ENCODE peak calls at places on chromosomes 4 and X, in nine cellular contexts. One of them, this sample, is unnamed.

GRCh38 chrX:40299028-40299479 is 201.3 kb upstream of the BCOR start:
- DNase-seq in GM12891: no peak
- DNase-seq in activated naive CD4-positive, alpha-beta T cell: no peak
- DNase-seq in H9: peak
- DNase-seq in stimulated activated CD4-positive, alpha-beta T cell treated with anti-CD3 and anti-CD28 coated beads, TNF-alpha, amount 100 ng/mL, for 48 hours: no peak
- DNase-seq in mesothelial cell of epicardium: no peak
- DNase-seq in AG09309: no peak
- DNase-seq in left cardiac atrium: no peak
- DNase-seq in HFFc6: no peak
- DNase-seq in this sample: no peak

GRCh38 chr4:150012851-150013360 is 65.3 kb upstream of the DCLK2 start:
- DNase-seq in HFFc6: peak
- DNase-seq in mesothelial cell of epicardium: no peak
- DNase-seq in activated naive CD4-positive, alpha-beta T cell: no peak
- DNase-seq in left cardiac atrium: no peak
- DNase-seq in stimulated activated CD4-positive, alpha-beta T cell treated with anti-CD3 and anti-CD28 coated beads, TNF-alpha, amount 100 ng/mL, for 48 hours: no peak
- DNase-seq in H9: no peak
- DNase-seq in GM12891: no peak
- DNase-seq in AG09309: no peak
- DNase-seq in this sample: no peak

GRCh38 chr4:10185518-10186227 is 69.1 kb upstream of the WDR1 start:
- DNase-seq in stimulated activated CD4-positive, alpha-beta T cell treated with anti-CD3 and anti-CD28 coated beads, TNF-alpha, amount 100 ng/mL, for 48 hours: no peak
- DNase-seq in left cardiac atrium: peak
- DNase-seq in activated naive CD4-positive, alpha-beta T cell: no peak
- DNase-seq in HFFc6: peak
- DNase-seq in mesothelial cell of epicardium: no peak
- DNase-seq in GM12891: no peak
- DNase-seq in H9: no peak
- DNase-seq in AG09309: no peak
- DNase-seq in this sample: no peak

GRCh38 chrX:150542846-150543229 is 25.6 kb upstream of the MTM1 start:
- DNase-seq in mesothelial cell of epicardium: no peak
- DNase-seq in HFFc6: no peak
- DNase-seq in H9: no peak
- DNase-seq in activated naive CD4-positive, alpha-beta T cell: no peak
- DNase-seq in AG09309: no peak
- DNase-seq in left cardiac atrium: no peak
- DNase-seq in GM12891: no peak
- DNase-seq in stimulated activated CD4-positive, alpha-beta T cell treated with anti-CD3 and anti-CD28 coated beads, TNF-alpha, amount 100 ng/mL, for 48 hours: no peak
- DNase-seq in this sample: no peak

GRCh38 chr4:23887173-23887572 is 2.7 kb downstream of the PPARGC1A start:
- DNase-seq in AG09309: no peak
- DNase-seq in activated naive CD4-positive, alpha-beta T cell: no peak
- DNase-seq in GM12891: no peak
- DNase-seq in mesothelial cell of epicardium: no peak
- DNase-seq in stimulated activated CD4-positive, alpha-beta T cell treated with anti-CD3 and anti-CD28 coated beads, TNF-alpha, amount 100 ng/mL, for 48 hours: no peak
- DNase-seq in H9: no peak
- DNase-seq in HFFc6: no peak
- DNase-seq in left cardiac atrium: no peak
- DNase-seq in this sample: no peak

GRCh38 chr4:39714171-39714570 is 16.2 kb downstream of the UBE2K start:
- DNase-seq in stimulated activated CD4-positive, alpha-beta T cell treated with anti-CD3 and anti-CD28 coated beads, TNF-alpha, amount 100 ng/mL, for 48 hours: no peak
- DNase-seq in AG09309: no peak
- DNase-seq in HFFc6: no peak
- DNase-seq in left cardiac atrium: no peak
- DNase-seq in H9: no peak
- DNase-seq in activated naive CD4-positive, alpha-beta T cell: no peak
- DNase-seq in GM12891: no peak
- DNase-seq in mesothelial cell of epicardium: no peak
- DNase-seq in this sample: no peak

GRCh38 chr4:80104927-80105326 is 31.9 kb upstream of the ANTXR2 start:
- DNase-seq in stimulated activated CD4-positive, alpha-beta T cell treated with anti-CD3 and anti-CD28 coated beads, TNF-alpha, amount 100 ng/mL, for 48 hours: no peak
- DNase-seq in AG09309: no peak
- DNase-seq in activated naive CD4-positive, alpha-beta T cell: no peak
- DNase-seq in GM12891: no peak
- DNase-seq in left cardiac atrium: no peak
- DNase-seq in H9: no peak
- DNase-seq in mesothelial cell of epicardium: no peak
- DNase-seq in HFFc6: no peak
- DNase-seq in this sample: no peak

GRCh38 chr4:5043579-5043978 is 7.7 kb upstream of the STK32B start:
- DNase-seq in H9: peak
- DNase-seq in AG09309: no peak
- DNase-seq in activated naive CD4-positive, alpha-beta T cell: no peak
- DNase-seq in stimulated activated CD4-positive, alpha-beta T cell treated with anti-CD3 and anti-CD28 coated beads, TNF-alpha, amount 100 ng/mL, for 48 hours: no peak
- DNase-seq in left cardiac atrium: no peak
- DNase-seq in GM12891: no peak
- DNase-seq in HFFc6: no peak
- DNase-seq in mesothelial cell of epicardium: no peak
- DNase-seq in this sample: no peak

GRCh38 chr4:78190595-78190994 is 133.5 kb downstream of the FRAS1 start:
- DNase-seq in GM12891: no peak
- DNase-seq in HFFc6: no peak
- DNase-seq in AG09309: no peak
- DNase-seq in left cardiac atrium: no peak
- DNase-seq in activated naive CD4-positive, alpha-beta T cell: no peak
- DNase-seq in H9: no peak
- DNase-seq in mesothelial cell of epicardium: no peak
- DNase-seq in stimulated activated CD4-positive, alpha-beta T cell treated with anti-CD3 and anti-CD28 coated beads, TNF-alpha, amount 100 ng/mL, for 48 hours: no peak
- DNase-seq in this sample: no peak

GRCh38 chr4:55830048-55830447 is 10.5 kb downstream of the EXOC1L start:
- DNase-seq in left cardiac atrium: no peak
- DNase-seq in H9: no peak
- DNase-seq in GM12891: no peak
- DNase-seq in mesothelial cell of epicardium: no peak
- DNase-seq in activated naive CD4-positive, alpha-beta T cell: no peak
- DNase-seq in AG09309: no peak
- DNase-seq in stimulated activated CD4-positive, alpha-beta T cell treated with anti-CD3 and anti-CD28 coated beads, TNF-alpha, amount 100 ng/mL, for 48 hours: no peak
- DNase-seq in HFFc6: no peak
- DNase-seq in this sample: no peak

GRCh38 chr4:128390475-128390996 is 102.9 kb upstream of the PGRMC2 start:
- DNase-seq in AG09309: no peak
- DNase-seq in GM12891: no peak
- DNase-seq in stimulated activated CD4-positive, alpha-beta T cell treated with anti-CD3 and anti-CD28 coated beads, TNF-alpha, amount 100 ng/mL, for 48 hours: no peak
- DNase-seq in activated naive CD4-positive, alpha-beta T cell: no peak
- DNase-seq in mesothelial cell of epicardium: no peak
- DNase-seq in H9: no peak
- DNase-seq in HFFc6: no peak
- DNase-seq in left cardiac atrium: no peak
- DNase-seq in this sample: no peak

GRCh38 chr4:86990510-86990909 is 55.7 kb downstream of the AFF1 start:
- DNase-seq in stimulated activated CD4-positive, alpha-beta T cell treated with anti-CD3 and anti-CD28 coated beads, TNF-alpha, amount 100 ng/mL, for 48 hours: no peak
- DNase-seq in H9: no peak
- DNase-seq in mesothelial cell of epicardium: no peak
- DNase-seq in activated naive CD4-positive, alpha-beta T cell: no peak
- DNase-seq in HFFc6: no peak
- DNase-seq in left cardiac atrium: no peak
- DNase-seq in AG09309: no peak
- DNase-seq in GM12891: no peak
- DNase-seq in this sample: no peak

GRCh38 chr4:57148831-57149230 is 38.6 kb upstream of the IGFBP7 start:
- DNase-seq in activated naive CD4-positive, alpha-beta T cell: no peak
- DNase-seq in stimulated activated CD4-positive, alpha-beta T cell treated with anti-CD3 and anti-CD28 coated beads, TNF-alpha, amount 100 ng/mL, for 48 hours: no peak
- DNase-seq in left cardiac atrium: no peak
- DNase-seq in HFFc6: peak
- DNase-seq in H9: no peak
- DNase-seq in AG09309: no peak
- DNase-seq in GM12891: no peak
- DNase-seq in mesothelial cell of epicardium: no peak
- DNase-seq in this sample: peak

GRCh38 chrX:136497556-136498048 is at the start of gene HTATSF1:
- DNase-seq in HFFc6: no peak
- DNase-seq in stimulated activated CD4-positive, alpha-beta T cell treated with anti-CD3 and anti-CD28 coated beads, TNF-alpha, amount 100 ng/mL, for 48 hours: no peak
- DNase-seq in left cardiac atrium: peak
- DNase-seq in GM12891: no peak
- DNase-seq in AG09309: no peak
- DNase-seq in mesothelial cell of epicardium: no peak
- DNase-seq in H9: no peak
- DNase-seq in activated naive CD4-positive, alpha-beta T cell: no peak
- DNase-seq in this sample: no peak

GRCh38 chrX:19156223-19156622 is 34.0 kb upstream of the ADGRG2 start:
- DNase-seq in GM12891: no peak
- DNase-seq in stimulated activated CD4-positive, alpha-beta T cell treated with anti-CD3 and anti-CD28 coated beads, TNF-alpha, amount 100 ng/mL, for 48 hours: no peak
- DNase-seq in AG09309: no peak
- DNase-seq in activated naive CD4-positive, alpha-beta T cell: no peak
- DNase-seq in H9: peak
- DNase-seq in mesothelial cell of epicardium: no peak
- DNase-seq in left cardiac atrium: no peak
- DNase-seq in HFFc6: no peak
- DNase-seq in this sample: no peak

GRCh38 chrX:104419211-104419610 is 146.8 kb upstream of the IL1RAPL2 start:
- DNase-seq in GM12891: no peak
- DNase-seq in left cardiac atrium: no peak
- DNase-seq in AG09309: no peak
- DNase-seq in HFFc6: peak
- DNase-seq in stimulated activated CD4-positive, alpha-beta T cell treated with anti-CD3 and anti-CD28 coated beads, TNF-alpha, amount 100 ng/mL, for 48 hours: no peak
- DNase-seq in H9: no peak
- DNase-seq in activated naive CD4-positive, alpha-beta T cell: no peak
- DNase-seq in mesothelial cell of epicardium: no peak
- DNase-seq in this sample: no peak

GRCh38 chr4:86543560-86544312 is 50.4 kb upstream of the PTPN13 start:
- DNase-seq in left cardiac atrium: no peak
- DNase-seq in HFFc6: no peak
- DNase-seq in H9: no peak
- DNase-seq in GM12891: no peak
- DNase-seq in AG09309: no peak
- DNase-seq in mesothelial cell of epicardium: no peak
- DNase-seq in stimulated activated CD4-positive, alpha-beta T cell treated with anti-CD3 and anti-CD28 coated beads, TNF-alpha, amount 100 ng/mL, for 48 hours: no peak
- DNase-seq in activated naive CD4-positive, alpha-beta T cell: no peak
- DNase-seq in this sample: no peak

GRCh38 chr4:72974694-72975487 is 94.6 kb downstream of the COX18 start:
- DNase-seq in left cardiac atrium: no peak
- DNase-seq in H9: no peak
- DNase-seq in AG09309: no peak
- DNase-seq in stimulated activated CD4-positive, alpha-beta T cell treated with anti-CD3 and anti-CD28 coated beads, TNF-alpha, amount 100 ng/mL, for 48 hours: no peak
- DNase-seq in activated naive CD4-positive, alpha-beta T cell: no peak
- DNase-seq in HFFc6: peak
- DNase-seq in mesothelial cell of epicardium: no peak
- DNase-seq in GM12891: no peak
- DNase-seq in this sample: peak

GRCh38 chr4:15034071-15034764 is 31.9 kb downstream of the CPEB2 start:
- DNase-seq in H9: no peak
- DNase-seq in GM12891: no peak
- DNase-seq in HFFc6: peak
- DNase-seq in activated naive CD4-positive, alpha-beta T cell: no peak
- DNase-seq in stimulated activated CD4-positive, alpha-beta T cell treated with anti-CD3 and anti-CD28 coated beads, TNF-alpha, amount 100 ng/mL, for 48 hours: no peak
- DNase-seq in mesothelial cell of epicardium: no peak
- DNase-seq in AG09309: peak
- DNase-seq in left cardiac atrium: no peak
- DNase-seq in this sample: no peak

GRCh38 chrX:108485960-108486359 is 46.3 kb downstream of the COL4A5 start:
- DNase-seq in H9: no peak
- DNase-seq in HFFc6: no peak
- DNase-seq in mesothelial cell of epicardium: no peak
- DNase-seq in stimulated activated CD4-positive, alpha-beta T cell treated with anti-CD3 and anti-CD28 coated beads, TNF-alpha, amount 100 ng/mL, for 48 hours: no peak
- DNase-seq in GM12891: no peak
- DNase-seq in left cardiac atrium: no peak
- DNase-seq in activated naive CD4-positive, alpha-beta T cell: no peak
- DNase-seq in AG09309: no peak
- DNase-seq in this sample: no peak

GRCh38 chr4:158229768-158230167 is 19.5 kb downstream of the TMEM144 start:
- DNase-seq in activated naive CD4-positive, alpha-beta T cell: no peak
- DNase-seq in AG09309: no peak
- DNase-seq in H9: peak
- DNase-seq in mesothelial cell of epicardium: no peak
- DNase-seq in stimulated activated CD4-positive, alpha-beta T cell treated with anti-CD3 and anti-CD28 coated beads, TNF-alpha, amount 100 ng/mL, for 48 hours: no peak
- DNase-seq in GM12891: no peak
- DNase-seq in HFFc6: no peak
- DNase-seq in left cardiac atrium: no peak
- DNase-seq in this sample: no peak

GRCh38 chr4:15771419-15772058 is 6.6 kb upstream of the CD38 start:
- DNase-seq in stimulated activated CD4-positive, alpha-beta T cell treated with anti-CD3 and anti-CD28 coated beads, TNF-alpha, amount 100 ng/mL, for 48 hours: no peak
- DNase-seq in mesothelial cell of epicardium: no peak
- DNase-seq in H9: no peak
- DNase-seq in HFFc6: no peak
- DNase-seq in AG09309: no peak
- DNase-seq in left cardiac atrium: no peak
- DNase-seq in GM12891: no peak
- DNase-seq in activated naive CD4-positive, alpha-beta T cell: no peak
- DNase-seq in this sample: no peak

GRCh38 chrX:68261060-68261672 is 172.1 kb downstream of the OPHN1 start:
- DNase-seq in HFFc6: peak
- DNase-seq in H9: no peak
- DNase-seq in mesothelial cell of epicardium: no peak
- DNase-seq in activated naive CD4-positive, alpha-beta T cell: no peak
- DNase-seq in GM12891: no peak
- DNase-seq in AG09309: no peak
- DNase-seq in stimulated activated CD4-positive, alpha-beta T cell treated with anti-CD3 and anti-CD28 coated beads, TNF-alpha, amount 100 ng/mL, for 48 hours: no peak
- DNase-seq in left cardiac atrium: no peak
- DNase-seq in this sample: no peak

GRCh38 chr4:185504098-185505047 is 30.9 kb downstream of the PDLIM3 start:
- DNase-seq in AG09309: no peak
- DNase-seq in mesothelial cell of epicardium: no peak
- DNase-seq in GM12891: no peak
- DNase-seq in left cardiac atrium: peak
- DNase-seq in stimulated activated CD4-positive, alpha-beta T cell treated with anti-CD3 and anti-CD28 coated beads, TNF-alpha, amount 100 ng/mL, for 48 hours: no peak
- DNase-seq in H9: no peak
- DNase-seq in HFFc6: peak
- DNase-seq in activated naive CD4-positive, alpha-beta T cell: no peak
- DNase-seq in this sample: peak

GRCh38 chr4:184066584-184067300 is 150.9 kb downstream of the ENPP6 start:
- DNase-seq in GM12891: no peak
- DNase-seq in stimulated activated CD4-positive, alpha-beta T cell treated with anti-CD3 and anti-CD28 coated beads, TNF-alpha, amount 100 ng/mL, for 48 hours: no peak
- DNase-seq in left cardiac atrium: no peak
- DNase-seq in AG09309: no peak
- DNase-seq in HFFc6: no peak
- DNase-seq in H9: no peak
- DNase-seq in mesothelial cell of epicardium: no peak
- DNase-seq in activated naive CD4-positive, alpha-beta T cell: no peak
- DNase-seq in this sample: no peak

GRCh38 chr4:169485791-169486742 is 126.3 kb downstream of the NEK1 start:
- DNase-seq in HFFc6: peak
- DNase-seq in GM12891: no peak
- DNase-seq in stimulated activated CD4-positive, alpha-beta T cell treated with anti-CD3 and anti-CD28 coated beads, TNF-alpha, amount 100 ng/mL, for 48 hours: peak
- DNase-seq in left cardiac atrium: no peak
- DNase-seq in H9: no peak
- DNase-seq in activated naive CD4-positive, alpha-beta T cell: no peak
- DNase-seq in AG09309: peak
- DNase-seq in mesothelial cell of epicardium: no peak
- DNase-seq in this sample: peak

GRCh38 chr4:84691170-84691691 is 108.3 kb downstream of the CDS1 start:
- DNase-seq in left cardiac atrium: no peak
- DNase-seq in stimulated activated CD4-positive, alpha-beta T cell treated with anti-CD3 and anti-CD28 coated beads, TNF-alpha, amount 100 ng/mL, for 48 hours: no peak
- DNase-seq in mesothelial cell of epicardium: no peak
- DNase-seq in activated naive CD4-positive, alpha-beta T cell: no peak
- DNase-seq in AG09309: peak
- DNase-seq in HFFc6: peak
- DNase-seq in H9: no peak
- DNase-seq in GM12891: no peak
- DNase-seq in this sample: peak

GRCh38 chr4:4326136-4326535 is 36.1 kb downstream of the ZBTB49 start:
- DNase-seq in AG09309: no peak
- DNase-seq in mesothelial cell of epicardium: no peak
- DNase-seq in HFFc6: no peak
- DNase-seq in H9: no peak
- DNase-seq in stimulated activated CD4-positive, alpha-beta T cell treated with anti-CD3 and anti-CD28 coated beads, TNF-alpha, amount 100 ng/mL, for 48 hours: no peak
- DNase-seq in left cardiac atrium: no peak
- DNase-seq in GM12891: no peak
- DNase-seq in activated naive CD4-positive, alpha-beta T cell: no peak
- DNase-seq in this sample: no peak

GRCh38 chr4:14915018-14915417 is 87.3 kb upstream of the CPEB2 start:
- DNase-seq in activated naive CD4-positive, alpha-beta T cell: no peak
- DNase-seq in AG09309: no peak
- DNase-seq in stimulated activated CD4-positive, alpha-beta T cell treated with anti-CD3 and anti-CD28 coated beads, TNF-alpha, amount 100 ng/mL, for 48 hours: no peak
- DNase-seq in GM12891: no peak
- DNase-seq in mesothelial cell of epicardium: no peak
- DNase-seq in left cardiac atrium: no peak
- DNase-seq in HFFc6: no peak
- DNase-seq in H9: no peak
- DNase-seq in this sample: no peak

GRCh38 chr4:152992027-152992426 is 55.9 kb downstream of the FHDC1 start:
- DNase-seq in H9: no peak
- DNase-seq in HFFc6: no peak
- DNase-seq in activated naive CD4-positive, alpha-beta T cell: no peak
- DNase-seq in stimulated activated CD4-positive, alpha-beta T cell treated with anti-CD3 and anti-CD28 coated beads, TNF-alpha, amount 100 ng/mL, for 48 hours: no peak
- DNase-seq in AG09309: no peak
- DNase-seq in mesothelial cell of epicardium: no peak
- DNase-seq in GM12891: no peak
- DNase-seq in left cardiac atrium: no peak
- DNase-seq in this sample: no peak

GRCh38 chr4:127549521-127549920 is 83.2 kb upstream of the INTU start:
- DNase-seq in mesothelial cell of epicardium: no peak
- DNase-seq in AG09309: no peak
- DNase-seq in activated naive CD4-positive, alpha-beta T cell: no peak
- DNase-seq in GM12891: no peak
- DNase-seq in stimulated activated CD4-positive, alpha-beta T cell treated with anti-CD3 and anti-CD28 coated beads, TNF-alpha, amount 100 ng/mL, for 48 hours: no peak
- DNase-seq in HFFc6: no peak
- DNase-seq in left cardiac atrium: no peak
- DNase-seq in H9: no peak
- DNase-seq in this sample: no peak

This sample was measured in AG08396.